ENCODE peak calls at places on chromosome 13, in six cellular contexts. X is A549, E is body of pancreas, T is fibroblast of pulmonary artery, Z is fibroblast of the aortic adventitia, S is GM23338. I is an unnamed sample.

GRCh38 chr13:91199866-91200265 is 147.6 kb upstream of the MIR17HG start:
- DNase-seq in T (no peak), E (no peak), S (no peak), Z (no peak), X (no peak), I (no peak)

GRCh38 chr13:35785563-35786327 is 309.3 kb upstream of the MAB21L1 start:
- DNase-seq in T (no peak), Z (no peak), S (no peak), X (no peak), E (no peak), I (no peak)

GRCh38 chr13:99215466-99215865 is 14.8 kb downstream of the UBAC2 start:
- DNase-seq in S (no peak), X (no peak), Z (no peak), E (no peak), T (no peak), I (no peak)

GRCh38 chr13:100128373-100128772 is 39.5 kb downstream of the PCCA start:
- DNase-seq in T (peak), Z (peak), S (no peak), X (peak), E (no peak), I (no peak)

GRCh38 chr13:35923347-35923746 is 207.8 kb downstream of the DCLK1 start:
- DNase-seq in S (no peak), Z (peak), X (peak), T (peak), E (no peak), I (peak)

GRCh38 chr13:101751488-101751887 is 299.0 kb downstream of the ITGBL1 start:
- DNase-seq in Z (peak), S (peak), X (no peak), T (peak), E (no peak), I (peak)

GRCh38 chr13:58043971-58044370 is 412.4 kb downstream of the PCDH17 start:
- DNase-seq in S (no peak), X (no peak), E (no peak), T (no peak), Z (no peak), I (no peak)

GRCh38 chr13:110244926-110245325 is 62.0 kb downstream of the COL4A1 start:
- DNase-seq in E (no peak), T (no peak), S (no peak), X (no peak), Z (no peak), I (no peak)

GRCh38 chr13:77416666-77417212 is 89.8 kb upstream of the MYCBP2 start:
- DNase-seq in T (no peak), X (no peak), Z (no peak), S (no peak), E (no peak), I (no peak)

GRCh38 chr13:98504029-98504351 is 72.9 kb downstream of the STK24 start:
- DNase-seq in S (no peak), T (no peak), Z (no peak), E (no peak), X (no peak), I (no peak)

GRCh38 chr13:20401958-20402856 is 123.5 kb downstream of the CRYL1 start:
- DNase-seq in E (no peak), T (peak), S (no peak), Z (peak), X (no peak), I (peak)

GRCh38 chr13:27659466-27659865 is 37.8 kb downstream of the POLR1D start:
- DNase-seq in Z (no peak), S (no peak), T (peak), X (no peak), E (no peak), I (no peak)

GRCh38 chr13:41344358-41344757 is 33.3 kb downstream of the NAA16 start:
- DNase-seq in T (no peak), S (peak), X (no peak), Z (no peak), E (no peak), I (no peak)

GRCh38 chr13:64850017-64850416 is 2380.1 kb downstream of the PCDH9 start:
- DNase-seq in E (no peak), X (no peak), T (no peak), Z (no peak), S (no peak), I (no peak)

GRCh38 chr13:24671367-24672117 is 8.7 kb upstream of the ATP12A start:
- DNase-seq in E (no peak), S (peak), X (peak), Z (peak), T (peak), I (peak)

GRCh38 chr13:29484236-29484635 is 111.3 kb downstream of the SLC7A1 start:
- DNase-seq in E (no peak), S (no peak), X (no peak), Z (no peak), T (no peak), I (no peak)

GRCh38 chr13:45108716-45109706 is 11.3 kb upstream of the GTF2F2 start:
- DNase-seq in X (no peak), S (peak), T (no peak), Z (no peak), E (no peak), I (no peak)

GRCh38 chr13:110636701-110637201 is 21.4 kb downstream of the NAXD start:
- DNase-seq in X (no peak), T (no peak), Z (no peak), E (no peak), S (no peak), I (no peak)

GRCh38 chr13:108230377-108230776 is 12.2 kb downstream of the ABHD13 start:
- DNase-seq in Z (no peak), X (no peak), E (no peak), T (no peak), S (no peak), I (no peak)

GRCh38 chr13:21549633-21550032 is 54.3 kb downstream of the MICU2 start:
- DNase-seq in X (no peak), T (no peak), E (no peak), Z (no peak), S (no peak), I (no peak)

GRCh38 chr13:20945952-20946383 is 43.4 kb upstream of the XPO4 start:
- DNase-seq in X (no peak), Z (no peak), T (no peak), S (peak), E (no peak), I (no peak)

GRCh38 chr13:39023761-39024160 is 14.1 kb downstream of the PROSER1 start:
- DNase-seq in S (no peak), X (no peak), Z (no peak), T (peak), E (no peak), I (no peak)

GRCh38 chr13:44249439-44249838 is 124.2 kb upstream of the SERP2 start:
- DNase-seq in X (no peak), Z (peak), S (no peak), T (peak), E (peak), I (peak)

GRCh38 chr13:110273254-110273653 is 33.7 kb downstream of the COL4A1 start:
- DNase-seq in T (no peak), S (no peak), E (no peak), X (no peak), Z (no peak), I (no peak)

GRCh38 chr13:31073859-31074718 is 87.6 kb downstream of the HSPH1 start:
- DNase-seq in X (no peak), S (no peak), T (peak), E (no peak), Z (peak), I (peak)

GRCh38 chr13:27619093-27619705 is 1.1 kb downstream of the LNX2 start:
- DNase-seq in E (peak), Z (peak), T (peak), X (no peak), S (no peak), I (no peak)

GRCh38 chr13:86810385-86810784 is 860.8 kb upstream of the SLITRK5 start:
- DNase-seq in E (no peak), S (no peak), Z (no peak), T (no peak), X (no peak), I (no peak)

GRCh38 chr13:109715902-109716301 is 70.5 kb downstream of the IRS2 start:
- DNase-seq in E (no peak), Z (no peak), X (no peak), T (peak), S (no peak), I (peak)

GRCh38 chr13:51101636-51102218 is 9.3 kb downstream of the C13orf42 start:
- DNase-seq in Z (no peak), S (no peak), E (no peak), X (no peak), T (no peak), I (no peak)

GRCh38 chr13:51579676-51580075 is 4.6 kb upstream of the WDFY2 start:
- DNase-seq in Z (no peak), S (no peak), X (no peak), E (no peak), T (no peak), I (no peak)

GRCh38 chr13:102700088-102701031 is 5.5 kb upstream of the METTL21C start:
- DNase-seq in X (no peak), Z (peak), T (no peak), S (no peak), E (no peak), I (no peak)

GRCh38 chr13:44857061-44857460 is 132.2 kb downstream of the NUFIP1 start:
- DNase-seq in X (no peak), E (no peak), T (no peak), S (no peak), Z (no peak), I (no peak)

GRCh38 chr13:30861163-30861562 is 44.9 kb upstream of the MEDAG start:
- DNase-seq in E (no peak), S (no peak), X (no peak), Z (no peak), T (no peak), I (no peak)

GRCh38 chr13:75788494-75788991 is 152.4 kb downstream of the LMO7 start:
- DNase-seq in S (no peak), X (no peak), Z (peak), T (peak), E (no peak), I (peak)

GRCh38 chr13:93730780-93731179 is 504.2 kb downstream of the GPC6 start:
- DNase-seq in Z (no peak), T (no peak), S (no peak), E (no peak), X (no peak), I (no peak)

GRCh38 chr13:112700291-112701060 is 10.6 kb downstream of the ATP11A start:
- DNase-seq in T (no peak), S (no peak), Z (no peak), E (no peak), X (no peak), I (no peak)

GRCh38 chr13:27043013-27043412 is 128.6 kb downstream of the USP12 start:
- DNase-seq in Z (peak), S (peak), T (peak), E (no peak), X (peak), I (peak)

DNA sequence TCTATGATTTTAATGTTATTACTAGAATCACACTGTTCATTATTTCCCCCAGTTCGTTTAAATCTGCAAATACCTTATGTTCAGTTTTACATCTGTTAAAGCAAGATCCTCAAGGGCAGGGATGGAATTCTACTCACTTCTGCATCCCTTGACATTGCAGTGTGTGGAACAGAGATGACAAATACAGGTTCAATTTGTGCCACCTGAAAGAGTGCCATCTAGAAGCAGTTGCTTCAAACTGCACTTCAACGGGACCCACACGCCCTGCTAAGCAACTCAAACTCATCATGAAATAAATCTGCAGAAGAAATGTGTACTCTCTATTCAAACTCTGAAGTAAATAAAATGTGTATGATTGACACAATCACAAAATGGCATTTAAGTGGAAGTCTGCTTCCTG is 44.5 kb downstream of the RUBCNL start:
- DNase-seq in T (no peak), E (no peak), Z (no peak), S (no peak), X (no peak), I (no peak)
- TF ChIP-seq CTCF in T (no peak), E (no peak), Z (no peak), S (no peak), X (no peak), I (no peak)

GRCh38 chr13:69300131-69300530 is 807.5 kb upstream of the ATXN8OS start:
- DNase-seq in X (no peak), Z (no peak), T (no peak), S (no peak), E (no peak), I (no peak)
- TF ChIP-seq CTCF in X (no peak), Z (no peak), T (no peak), S (no peak), E (no peak), I (no peak)

GRCh38 chr13:49553888-49554287 is 31.5 kb downstream of the RCBTB1 start:
- DNase-seq in Z (no peak), S (no peak), E (no peak), T (no peak), X (no peak), I (no peak)

GRCh38 chr13:49545661-49546060 is 39.7 kb downstream of the RCBTB1 start:
- DNase-seq in S (no peak), X (no peak), E (no peak), T (no peak), Z (no peak), I (no peak)

GRCh38 chr13:49551245-49551644 is 34.1 kb downstream of the RCBTB1 start:
- DNase-seq in Z (no peak), S (no peak), T (no peak), E (no peak), X (no peak), I (no peak)

GRCh38 chr13:49546559-49546958 is 38.8 kb downstream of the RCBTB1 start:
- DNase-seq in Z (no peak), X (no peak), E (no peak), S (no peak), T (no peak), I (no peak)

DNA sequence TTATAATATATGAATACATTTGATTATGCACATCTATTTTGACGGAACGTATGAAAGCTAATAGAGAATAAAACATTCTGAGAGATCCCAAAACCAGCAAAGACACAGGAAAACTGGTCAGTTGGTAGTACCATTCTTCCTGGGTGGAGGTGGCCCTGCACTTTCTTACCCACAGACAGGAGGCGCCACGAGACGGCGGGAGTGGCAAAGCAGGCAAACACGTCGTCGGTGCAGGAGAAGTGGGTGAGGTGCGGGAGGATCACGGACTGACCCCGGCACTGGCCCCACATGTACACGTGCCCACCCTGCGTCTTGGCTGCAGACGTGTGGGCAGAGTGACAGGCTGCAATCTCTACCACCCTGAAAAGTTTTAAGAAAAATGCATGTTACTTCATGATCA is 36.1 kb downstream of the RCBTB1 start:
- DNase-seq in E (peak), T (no peak), X (no peak), S (peak), Z (no peak), I (no peak)
- TF ChIP-seq CTCF in E (peak), T (no peak), X (no peak), S (peak), Z (peak), I (peak)

GRCh38 chr13:65882810-65883209 is 1347.3 kb downstream of the PCDH9 start:
- DNase-seq in T (no peak), E (no peak), S (peak), X (no peak), Z (no peak), I (no peak)
- TF ChIP-seq CTCF in T (peak), E (no peak), S (peak), X (no peak), Z (peak), I (peak)

GRCh38 chr13:66759919-66760318 is 470.2 kb downstream of the PCDH9 start:
- DNase-seq in S (no peak), T (no peak), X (no peak), Z (no peak), E (no peak), I (no peak)

DNA sequence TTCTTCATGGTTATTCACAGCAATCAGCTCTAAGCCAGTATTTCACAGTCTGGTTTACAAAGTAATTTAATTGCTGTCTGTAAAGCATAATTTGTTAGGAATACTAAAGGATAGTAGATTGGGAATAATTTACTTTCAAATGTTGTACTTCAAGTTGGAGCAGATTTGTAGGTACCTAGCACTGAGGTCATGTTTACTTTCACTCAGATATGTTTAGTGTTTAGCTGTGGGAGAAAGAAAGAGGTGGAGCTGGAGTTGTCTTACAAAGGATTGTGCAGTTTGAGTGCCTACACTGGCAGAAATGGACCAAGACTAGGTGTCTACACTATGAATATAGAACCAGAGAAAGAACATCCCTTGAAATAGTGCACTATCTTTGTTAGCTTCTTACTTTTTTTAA is 464.6 kb downstream of the PCDH9 start:
- DNase-seq in X (no peak), T (no peak), Z (no peak), E (no peak), S (no peak), I (no peak)
- TF ChIP-seq CTCF in X (no peak), T (no peak), Z (no peak), E (no peak), S (no peak), I (no peak)

GRCh38 chr13:114064516-114065140 is 67.8 kb downstream of the RASA3 start:
- DNase-seq in Z (peak), E (no peak), T (peak), X (no peak), S (no peak), I (no peak)
- TF ChIP-seq CTCF in Z (no peak), E (no peak), T (no peak), X (no peak), S (no peak), I (no peak)